ENCODE peak calls at places on chromosomes 13 and 19, in four cellular contexts. One of them, this sample, is unnamed.

GRCh38 chr19:13033819-13034611 is 38.7 kb downstream of the NFIX start:
- DNase-seq in spleen: no peak
- DNase-seq in AG09309: no peak
- DNase-seq in dorsolateral prefrontal cortex: peak
- DNase-seq in this sample: peak

GRCh38 chr13:44523176-44524017 is 52.7 kb downstream of the TSC22D1 start:
- DNase-seq in AG09309: peak
- DNase-seq in spleen: no peak
- DNase-seq in dorsolateral prefrontal cortex: no peak
- DNase-seq in this sample: no peak

GRCh38 chr19:12721656-12722565 is 1.8 kb downstream of the TNPO2 start:
- DNase-seq in dorsolateral prefrontal cortex: peak
- DNase-seq in AG09309: no peak
- DNase-seq in spleen: peak
- DNase-seq in this sample: peak

GRCh38 chr19:18932216-18932841 is 8.7 kb downstream of the HOMER3 start:
- DNase-seq in dorsolateral prefrontal cortex: peak
- DNase-seq in spleen: peak
- DNase-seq in AG09309: no peak
- DNase-seq in this sample: peak

GRCh38 chr19:15128162-15128770 is 21.1 kb downstream of the SYDE1 start:
- DNase-seq in spleen: no peak
- DNase-seq in AG09309: no peak
- DNase-seq in dorsolateral prefrontal cortex: no peak
- DNase-seq in this sample: no peak

GRCh38 chr13:83589816-83590215 is 292.5 kb downstream of the SLITRK1 start:
- DNase-seq in AG09309: no peak
- DNase-seq in dorsolateral prefrontal cortex: no peak
- DNase-seq in spleen: no peak
- DNase-seq in this sample: no peak

GRCh38 chr13:92270990-92271389 is 872.6 kb downstream of the GPC5 start:
- DNase-seq in AG09309: no peak
- DNase-seq in spleen: no peak
- DNase-seq in dorsolateral prefrontal cortex: no peak
- DNase-seq in this sample: no peak

GRCh38 chr13:21717817-21718216 is 46.9 kb downstream of the FGF9 start:
- DNase-seq in spleen: no peak
- DNase-seq in dorsolateral prefrontal cortex: no peak
- DNase-seq in AG09309: no peak
- DNase-seq in this sample: no peak

GRCh38 chr19:20367811-20368294 is 197.7 kb downstream of the ZNF737 start:
- DNase-seq in dorsolateral prefrontal cortex: peak
- DNase-seq in spleen: no peak
- DNase-seq in AG09309: no peak
- DNase-seq in this sample: no peak

GRCh38 chr13:34391071-34391470 is 551.0 kb upstream of the NBEA start:
- DNase-seq in spleen: no peak
- DNase-seq in dorsolateral prefrontal cortex: no peak
- DNase-seq in AG09309: peak
- DNase-seq in this sample: no peak

GRCh38 chr19:39411832-39412099 is 703 bp upstream of the PLEKHG2 start:
- DNase-seq in dorsolateral prefrontal cortex: peak
- DNase-seq in spleen: peak
- DNase-seq in AG09309: peak
- DNase-seq in this sample: peak

GRCh38 chr13:83057119-83057518 is 825.2 kb downstream of the SLITRK1 start:
- DNase-seq in spleen: no peak
- DNase-seq in dorsolateral prefrontal cortex: no peak
- DNase-seq in AG09309: no peak
- DNase-seq in this sample: no peak

This sample was measured in CD4-positive, alpha-beta T cell.